ENCODE peak calls at places on chromosomes 16 and 17, in eight cellular contexts. L is neural crest cell, T is lung, P is body of pancreas, M is astrocyte of the spinal cord, Z is fibroblast of pulmonary artery, B is fibroblast of mammary gland, K is psoas muscle. V is an unnamed sample.

GRCh38 chr17:2634361-2634960 is 41.0 kb downstream of the PAFAH1B1 start:
- DNase-seq in L (no peak), T (no peak), P (no peak), M (peak), Z (no peak), B (peak), K (no peak), V (no peak)

GRCh38 chr16:16154292-16154951 is 68.9 kb downstream of the ABCC6 start:
- DNase-seq in L (no peak), T (no peak), P (no peak), M (no peak), Z (no peak), B (no peak), K (no peak), V (no peak)

GRCh38 chr17:80650339-80650672 is 105.7 kb downstream of the RPTOR start:
- DNase-seq in L (no peak), T (no peak), P (no peak), M (no peak), Z (no peak), B (no peak), K (no peak), V (no peak)

GRCh38 chr17:48751172-48751571 is 22.6 kb upstream of the HOXB13 start:
- DNase-seq in L (no peak), T (no peak), P (no peak), M (no peak), Z (no peak), B (no peak), K (no peak), V (no peak)

GRCh38 chr16:56038564-56039098 is 152.7 kb upstream of the GNAO1 start:
- DNase-seq in L (no peak), T (no peak), P (no peak), M (no peak), Z (no peak), B (no peak), K (no peak), V (no peak)

GRCh38 chr17:69048634-69049033 is 12.1 kb downstream of the ABCA9 start:
- DNase-seq in L (no peak), T (no peak), P (no peak), M (no peak), Z (no peak), B (no peak), K (no peak), V (no peak)

GRCh38 chr17:49108318-49108717 is 24.3 kb upstream of the B4GALNT2 start:
- DNase-seq in L (no peak), T (no peak), P (peak), M (peak), Z (peak), B (peak), K (no peak), V (no peak)

GRCh38 chr17:39667262-39668140 is 752 bp upstream of the PNMT start:
- DNase-seq in L (no peak), T (no peak), P (peak), M (no peak), Z (no peak), B (no peak), K (no peak), V (no peak)

GRCh38 chr16:55297062-55297909 is 26.7 kb upstream of the IRX6 start:
- DNase-seq in L (no peak), T (no peak), P (no peak), M (peak), Z (no peak), B (peak), K (peak), V (no peak)

GRCh38 chr17:81703747-81704654 is 834 bp downstream of the MRPL12 start:
- DNase-seq in L (no peak), T (no peak), P (no peak), M (no peak), Z (no peak), B (no peak), K (no peak), V (no peak)

GRCh38 chr16:19583665-19584300 is 28.3 kb downstream of the VPS35L start:
- DNase-seq in L (peak), T (no peak), P (peak), M (peak), Z (peak), B (peak), K (no peak), V (no peak)

GRCh38 chr17:46053911-46054534 is 55.0 kb downstream of the STH start:
- DNase-seq in L (no peak), T (no peak), P (no peak), M (peak), Z (no peak), B (peak), K (no peak), V (no peak)

GRCh38 chr16:1771864-1772361 is 570 bp upstream of the NME3 start:
- DNase-seq in L (no peak), T (no peak), P (no peak), M (no peak), Z (no peak), B (no peak), K (no peak), V (no peak)

GRCh38 chr16:57694556-57695377 is at the start of gene DRC7:
- DNase-seq in L (peak), T (peak), P (peak), M (peak), Z (peak), B (peak), K (no peak), V (no peak)

GRCh38 chr16:69762843-69763556 is 868 bp downstream of the WWP2 start:
- DNase-seq in L (no peak), T (no peak), P (peak), M (peak), Z (peak), B (peak), K (no peak), V (no peak)

GRCh38 chr16:27828671-27829070 is 234.8 kb downstream of the GSG1L start:
- DNase-seq in L (no peak), T (no peak), P (no peak), M (no peak), Z (no peak), B (no peak), K (no peak), V (peak)

GRCh38 chr16:17161034-17161433 is 309.7 kb downstream of the XYLT1 start:
- DNase-seq in L (peak), T (no peak), P (no peak), M (no peak), Z (no peak), B (no peak), K (no peak), V (no peak)

GRCh38 chr16:55248058-55248457 is 75.9 kb upstream of the IRX6 start:
- DNase-seq in L (no peak), T (no peak), P (no peak), M (no peak), Z (no peak), B (no peak), K (no peak), V (no peak)

GRCh38 chr16:30380801-30381208 is 1.6 kb downstream of the SEPTIN1 start:
- DNase-seq in L (no peak), T (no peak), P (no peak), M (no peak), Z (no peak), B (no peak), K (no peak), V (no peak)

GRCh38 chr16:27718767-27719445 is 169.0 kb downstream of the KATNIP start:
- DNase-seq in L (peak), T (no peak), P (no peak), M (no peak), Z (no peak), B (no peak), K (no peak), V (peak)

GRCh38 chr16:77788196-77789084 is at the start of gene VAT1L:
- DNase-seq in L (peak), T (no peak), P (peak), M (peak), Z (peak), B (peak), K (no peak), V (no peak)

GRCh38 chr16:24800586-24800985 is 45.2 kb upstream of the SLC5A11 start:
- DNase-seq in L (no peak), T (no peak), P (no peak), M (peak), Z (peak), B (peak), K (no peak), V (no peak)

GRCh38 chr17:58970966-58971575 is 135.6 kb downstream of the TRIM37 start:
- DNase-seq in L (no peak), T (no peak), P (no peak), M (peak), Z (no peak), B (peak), K (no peak), V (no peak)

GRCh38 chr16:12673466-12673865 is 130.2 kb downstream of the CPPED1 start:
- DNase-seq in L (no peak), T (no peak), P (no peak), M (no peak), Z (no peak), B (no peak), K (no peak), V (no peak)

GRCh38 chr17:58531661-58532554 is 17.5 kb upstream of the MTMR4 start:
- DNase-seq in L (peak), T (no peak), P (peak), M (no peak), Z (peak), B (peak), K (peak), V (peak)

GRCh38 chr17:3921853-3922319 is 5.6 kb upstream of the P2RX1 start:
- DNase-seq in L (no peak), T (no peak), P (no peak), M (no peak), Z (no peak), B (no peak), K (no peak), V (no peak)

GRCh38 chr17:39763046-39763800 is 25.5 kb downstream of the GRB7 start:
- DNase-seq in L (no peak), T (no peak), P (no peak), M (peak), Z (peak), B (no peak), K (no peak), V (no peak)

GRCh38 chr16:9761870-9762269 is 420.4 kb downstream of the GRIN2A start:
- DNase-seq in L (no peak), T (no peak), P (no peak), M (no peak), Z (no peak), B (no peak), K (no peak), V (no peak)

GRCh38 chr17:72222571-72222970 is 101.8 kb downstream of the SOX9 start:
- DNase-seq in L (no peak), T (no peak), P (no peak), M (no peak), Z (no peak), B (no peak), K (no peak), V (no peak)

GRCh38 chr17:58703137-58703846 is 10.9 kb downstream of the RAD51C start:
- DNase-seq in L (no peak), T (no peak), P (no peak), M (peak), Z (peak), B (peak), K (no peak), V (no peak)

GRCh38 chr17:61209099-61209439 is 190.6 kb upstream of the TBX2 start:
- DNase-seq in L (no peak), T (no peak), P (no peak), M (no peak), Z (no peak), B (no peak), K (no peak), V (no peak)

GRCh38 chr17:66272699-66273390 is 29.6 kb upstream of the PRKCA start:
- DNase-seq in L (no peak), T (no peak), P (no peak), M (peak), Z (peak), B (peak), K (no peak), V (peak)

GRCh38 chr16:48846277-48846676 is 236.3 kb upstream of the N4BP1 start:
- DNase-seq in L (no peak), T (no peak), P (no peak), M (no peak), Z (no peak), B (no peak), K (no peak), V (no peak)

GRCh38 chr17:60792250-60792898 is 114.7 kb downstream of the BCAS3 start:
- DNase-seq in L (no peak), T (no peak), P (no peak), M (no peak), Z (no peak), B (peak), K (peak), V (no peak)

GRCh38 chr17:27596106-27596505 is 34.9 kb upstream of the LGALS9 start:
- DNase-seq in L (no peak), T (no peak), P (no peak), M (no peak), Z (peak), B (no peak), K (no peak), V (no peak)

GRCh38 chr17:16880121-16880842 is 91.6 kb downstream of the TNFRSF13B start:
- DNase-seq in L (no peak), T (no peak), P (no peak), M (no peak), Z (no peak), B (no peak), K (no peak), V (no peak)

GRCh38 chr17:14060706-14061105 is 8.6 kb upstream of the COX10 start:
- DNase-seq in L (no peak), T (no peak), P (no peak), M (no peak), Z (no peak), B (no peak), K (no peak), V (no peak)

GRCh38 chr17:14058051-14058450 is 11.3 kb upstream of the COX10 start:
- DNase-seq in L (no peak), T (no peak), P (no peak), M (peak), Z (peak), B (peak), K (no peak), V (no peak)

GRCh38 chr17:14067347-14067746 is 2.0 kb upstream of the COX10 start:
- DNase-seq in L (no peak), T (no peak), P (no peak), M (no peak), Z (no peak), B (no peak), K (no peak), V (no peak)

GRCh38 chr17:14057591-14057990 is 11.7 kb upstream of the COX10 start:
- DNase-seq in L (no peak), T (no peak), P (no peak), M (no peak), Z (peak), B (no peak), K (no peak), V (no peak)

GRCh38 chr17:14061666-14062560 is 7.4 kb upstream of the COX10 start:
- DNase-seq in L (no peak), T (peak), P (no peak), M (peak), Z (peak), B (peak), K (peak), V (no peak)
- TF ChIP-seq CTCF in L (no peak), T (no peak), P (no peak), M (peak), Z (peak), B (peak), K (peak), V (no peak)

GRCh38 chr17:33642002-33642401 is 348.9 kb upstream of the ASIC2 start:
- DNase-seq in L (no peak), T (no peak), P (no peak), M (no peak), Z (no peak), B (no peak), K (no peak), V (no peak)
- TF ChIP-seq CTCF in L (no peak), T (no peak), P (no peak), M (no peak), Z (no peak), B (no peak), K (no peak), V (no peak)

DNA sequence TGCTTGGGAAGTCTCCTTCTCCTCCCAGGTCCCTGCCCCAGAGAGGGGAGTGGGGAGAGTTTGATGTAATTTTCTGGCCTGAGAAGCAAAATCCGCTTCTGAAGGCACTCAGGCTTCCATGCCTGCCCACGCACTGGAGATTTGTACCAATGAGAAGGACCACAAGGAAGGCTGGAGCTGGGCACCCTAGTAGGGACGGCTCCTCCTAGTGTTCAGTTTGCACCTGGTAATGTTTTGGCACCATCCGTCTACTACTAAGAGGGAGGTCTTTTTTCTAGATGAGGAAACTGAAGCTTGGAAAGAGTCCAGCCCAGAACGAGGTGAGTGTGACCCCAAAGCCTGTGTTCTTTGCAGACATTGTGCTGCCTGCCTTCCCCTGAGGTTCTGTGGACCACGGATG is 83.6 kb upstream of the NLRP1 start:
- DNase-seq in L (no peak), T (no peak), P (no peak), M (no peak), Z (no peak), B (peak), K (no peak), V (no peak)
- TF ChIP-seq CTCF in L (peak), T (no peak), P (no peak), M (peak), Z (no peak), B (peak), K (no peak), V (no peak)

DNA sequence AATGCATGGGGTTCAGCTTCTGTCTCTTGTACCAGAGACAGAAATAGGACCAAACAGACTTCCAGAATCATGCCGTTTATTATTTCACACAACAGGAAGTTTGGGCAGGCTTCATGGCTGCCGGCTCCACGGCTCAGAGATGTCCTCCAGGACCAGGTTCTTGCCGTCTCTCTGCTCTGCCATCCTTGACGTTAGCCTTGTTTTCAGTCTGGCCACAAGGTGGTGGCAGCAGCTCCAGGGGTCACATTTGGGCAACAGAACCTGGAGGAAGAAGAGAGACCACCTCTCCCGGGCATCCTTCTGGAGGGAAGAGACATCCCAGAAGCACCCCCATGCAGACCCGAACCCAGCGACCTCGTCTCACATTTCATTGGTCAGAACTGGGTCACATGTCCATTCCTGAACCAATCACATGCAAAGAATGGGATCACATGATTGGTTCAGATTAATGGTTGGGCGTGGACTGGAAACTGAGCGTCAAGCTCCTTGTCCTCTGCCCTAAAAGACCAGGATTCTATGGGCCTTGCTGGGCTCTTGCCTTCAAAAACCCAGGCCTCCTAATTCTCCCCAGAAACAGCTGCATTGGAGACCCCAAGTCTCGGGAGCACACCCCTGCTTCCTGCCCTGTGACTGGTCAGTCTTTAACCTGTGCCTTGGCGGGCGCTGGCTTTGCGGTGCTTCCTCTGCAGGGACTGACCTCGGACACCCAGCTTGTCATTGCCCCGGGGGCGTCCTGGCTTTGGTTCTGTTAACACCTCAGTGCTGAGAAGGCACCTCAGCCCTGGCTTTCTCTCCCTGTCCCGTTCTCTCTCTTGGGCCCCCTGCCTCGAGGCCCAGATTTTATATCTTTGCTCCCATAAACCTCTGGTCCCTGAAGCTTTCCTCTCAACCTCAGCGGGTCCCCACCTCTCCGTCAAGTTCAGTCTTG is 63.3 kb downstream of the IRF8 start:
- DNase-seq in L (no peak), T (no peak), P (no peak), M (no peak), Z (no peak), B (no peak), K (no peak), V (no peak)
- TF ChIP-seq CTCF in L (no peak), T (no peak), P (no peak), M (no peak), Z (no peak), B (no peak), K (no peak), V (no peak)

GRCh38 chr16:68019167-68019680 is 3.5 kb upstream of the DPEP2NB start:
- DNase-seq in L (no peak), T (no peak), P (no peak), M (no peak), Z (no peak), B (no peak), K (no peak), V (no peak)

GRCh38 chr16:68022278-68022727 is 729 bp downstream of the DDX28 start:
- DNase-seq in L (no peak), T (no peak), P (no peak), M (no peak), Z (no peak), B (peak), K (no peak), V (no peak)

GRCh38 chr16:68021490-68021889 is 1.5 kb downstream of the DDX28 start:
- DNase-seq in L (no peak), T (no peak), P (no peak), M (no peak), Z (no peak), B (no peak), K (no peak), V (no peak)

GRCh38 chr16:68022728-68023537 is at the start of the genes DDX28 and DUS2:
- DNase-seq in L (peak), T (peak), P (peak), M (peak), Z (peak), B (peak), K (peak), V (peak)
- TF ChIP-seq CTCF in L (no peak), T (peak), P (no peak), M (no peak), Z (no peak), B (no peak), K (no peak), V (no peak)

GRCh38 chr17:75077490-75078096 is 10.2 kb upstream of the SLC16A5 start:
- DNase-seq in L (no peak), T (peak), P (peak), M (peak), Z (no peak), B (no peak), K (peak), V (peak)
- TF ChIP-seq CTCF in L (no peak), T (no peak), P (peak), M (peak), Z (no peak), B (no peak), K (no peak), V (peak)

DNA sequence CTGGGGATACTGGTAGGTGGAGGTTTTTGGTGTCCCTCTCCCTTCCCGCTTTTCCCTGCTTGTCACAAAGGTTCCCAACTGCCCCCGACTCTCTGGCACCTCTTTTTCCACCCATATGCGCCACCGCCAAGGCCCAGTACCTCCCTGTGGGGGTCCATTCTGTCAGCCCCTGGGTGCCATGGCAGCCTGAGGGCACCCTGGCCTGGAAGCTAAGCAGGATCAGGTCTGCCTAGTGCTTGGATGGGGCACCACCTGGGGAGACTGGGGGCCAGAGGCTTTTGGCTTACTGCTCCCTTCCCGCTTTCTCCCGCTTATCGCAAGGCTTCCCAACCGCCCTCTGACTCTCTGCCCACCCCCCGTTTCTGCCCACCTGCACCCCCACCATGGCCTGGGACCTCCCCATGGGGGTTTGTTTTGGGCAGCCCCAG is 2286.4 kb downstream of the TP53TG3F start:
- DNase-seq in L (no peak), T (no peak), P (no peak), M (no peak), Z (no peak), B (no peak), K (no peak), V (no peak)
- TF ChIP-seq CTCF in L (no peak), T (no peak), P (no peak), M (no peak), Z (no peak), B (no peak), K (no peak), V (no peak)

V was measured in sigmoid colon.